ENCODE peak calls at places on chromosomes 1 and 21, in six cellular contexts. Q is NCI-H748 treated with DMSO at 0.1 percent for 48 hours, M is EH, D is mucosa of gallbladder, S is T-cell, C is astrocyte of the cerebellum. G is an unnamed sample.
A peak's percentile ranks its signal among the peaks of the same experiment; 100 is the strongest.

GRCh38 chr1:163897401-163898169 is 575.8 kb downstream of the NUF2 start:
- DNase-seq in Q (no peak), M (peak; percentile 82), D (peak; percentile 21), S (no peak), C (no peak), G (no peak)

GRCh38 chr1:183887826-183888819 is 83.2 kb downstream of the RGL1 start:
- DNase-seq in Q (no peak), M (peak; percentile 29), D (no peak), S (no peak), C (peak; percentile 42), G (no peak)

GRCh38 chr1:156670791-156671190 is 6.4 kb downstream of the NES start:
- DNase-seq in Q (no peak), M (no peak), D (no peak), S (no peak), C (no peak), G (no peak)

GRCh38 chr21:34126269-34126668 is 52.9 kb downstream of the MRPS6 start:
- DNase-seq in Q (no peak), M (peak; percentile 68), D (no peak), S (peak; percentile 29), C (peak; percentile 22), G (no peak)

GRCh38 chr1:156870734-156871133 is 10.1 kb downstream of the NTRK1 start:
- DNase-seq in Q (no peak), M (peak; percentile 86), D (no peak), S (no peak), C (peak; percentile 38), G (no peak)

GRCh38 chr1:164914208-164914607 is 355.2 kb downstream of the PBX1 start:
- DNase-seq in Q (no peak), M (peak; percentile 35), D (peak; percentile 16), S (no peak), C (peak; percentile 2), G (no peak)

GRCh38 chr1:116569776-116570357 is 959 bp downstream of the CD58 start:
- DNase-seq in Q (no peak), M (no peak), D (peak; percentile 65), S (peak; percentile 17), C (no peak), G (peak; percentile 45)

GRCh38 chr1:179287946-179288345 is 5.7 kb upstream of the SOAT1 start:
- DNase-seq in Q (no peak), M (no peak), D (no peak), S (no peak), C (no peak), G (no peak)

GRCh38 chr1:205920159-205920558 is 23.1 kb downstream of the SLC26A9 start:
- DNase-seq in Q (no peak), M (peak; percentile 52), D (no peak), S (no peak), C (no peak), G (no peak)

GRCh38 chr1:87800006-87800405 is 471.3 kb downstream of the LMO4 start:
- DNase-seq in Q (no peak), M (peak; percentile 44), D (no peak), S (no peak), C (no peak), G (no peak)

GRCh38 chr1:164092603-164093353 is 466.2 kb upstream of the PBX1 start:
- DNase-seq in Q (no peak), M (peak; percentile 36), D (no peak), S (no peak), C (no peak), G (no peak)

GRCh38 chr1:241702436-241702835 is 50.4 kb downstream of the WDR64 start:
- DNase-seq in Q (no peak), M (peak; percentile 70), D (no peak), S (no peak), C (no peak), G (no peak)

GRCh38 chr1:18119978-18120377 is 12.4 kb downstream of the IGSF21 start:
- DNase-seq in Q (no peak), M (no peak), D (no peak), S (no peak), C (no peak), G (no peak)

GRCh38 chr1:162674018-162674608 is 41.8 kb downstream of the DDR2 start:
- DNase-seq in Q (no peak), M (peak; percentile 64), D (no peak), S (no peak), C (no peak), G (no peak)

GRCh38 chr1:235181561-235182245 is 20.7 kb upstream of the RBM34 start:
- DNase-seq in Q (no peak), M (no peak), D (no peak), S (no peak), C (no peak), G (no peak)

GRCh38 chr1:18932387-18932786 is 24.1 kb downstream of the IFFO2 start:
- DNase-seq in Q (no peak), M (peak; percentile 32), D (no peak), S (no peak), C (no peak), G (no peak)